ENCODE peak calls at places on chromosomes 6 and 20, in nine cellular contexts. K, L, D, O, I, F, G, T and J are unnamed samples. For H4K20me1, the result is how much of the 10 kb centered on the place peaks cover.

GRCh38 chr6:126148853-126149252 is 162.5 kb downstream of the TRMT11 start:
- DNase-seq in O (no peak), L (no peak), K (no peak), T (no peak), I (no peak), G (no peak), F (no peak), D (no peak), J (no peak)

GRCh38 chr20:19427480-19427879 is 215.0 kb downstream of the SLC24A3 start:
- DNase-seq in O (no peak), T (peak), D (peak), I (no peak), L (no peak), G (peak), F (peak), K (peak), J (no peak)

GRCh38 chr20:34907616-34908469 is 31.4 kb downstream of the ACSS2 start:
- DNase-seq in L (no peak), T (peak), K (peak), D (peak), O (no peak), I (peak), G (no peak), F (peak), J (peak)

GRCh38 chr20:8509809-8510208 is 377.7 kb downstream of the PLCB1 start:
- DNase-seq in I (no peak), D (peak), K (no peak), T (no peak), L (no peak), G (no peak), O (no peak), F (no peak), J (no peak)

GRCh38 chr6:140736227-140736626 is 1361.8 kb upstream of the CITED2 start:
- DNase-seq in T (no peak), G (no peak), F (no peak), L (no peak), I (no peak), K (no peak), D (no peak), O (no peak), J (no peak)

GRCh38 chr6:161254754-161255253 is 19.1 kb downstream of the AGPAT4 start:
- DNase-seq in K (peak), D (peak), T (peak), O (no peak), F (peak), I (no peak), L (no peak), G (no peak), J (no peak)

GRCh38 chr6:169201985-169202384 is 51.7 kb downstream of the THBS2 start:
- DNase-seq in D (no peak), T (no peak), K (no peak), G (no peak), I (no peak), F (no peak), O (no peak), L (no peak), J (no peak)

GRCh38 chr6:6725120-6725833 is 136.8 kb downstream of the LY86 start:
- DNase-seq in G (peak), K (no peak), O (no peak), D (no peak), L (no peak), T (no peak), I (no peak), F (peak), J (no peak)

GRCh38 chr20:53901064-53901463 is 169.3 kb downstream of the BCAS1 start:
- DNase-seq in T (peak), K (peak), F (no peak), D (no peak), G (no peak), I (no peak), O (no peak), L (no peak), J (no peak)

GRCh38 chr6:17432356-17432755 is 39.0 kb downstream of the CAP2 start:
- DNase-seq in O (no peak), K (peak), T (no peak), F (no peak), D (no peak), I (no peak), L (no peak), G (no peak), J (no peak)

GRCh38 chr6:35498407-35499045 is 1.6 kb upstream of the TEAD3 start:
- DNase-seq in F (no peak), G (no peak), L (no peak), O (no peak), D (no peak), T (no peak), K (no peak), I (no peak), J (no peak)

GRCh38 chr6:36979343-36979742 is 6.7 kb downstream of the MTCH1 start:
- DNase-seq in I (no peak), F (no peak), L (no peak), O (no peak), T (peak), G (no peak), K (peak), D (peak), J (peak)
- H4K20me1 ChIP-seq in I (under half), F (half or more), L (under half), O (under half), T (under half), G (half or more), K (under half), D (half or more), J (half or more)

GRCh38 chr6:127775371-127775770 is 125.5 kb downstream of the THEMIS start:
- DNase-seq in O (no peak), L (no peak), T (no peak), D (no peak), F (no peak), I (no peak), G (no peak), K (peak), J (no peak)
- TF ChIP-seq EZH2phosphoT487 in O (no peak), L (no peak), T (no peak), D (no peak), F (no peak), I (no peak), G (no peak), K (no peak), J (no peak)

GRCh38 chr6:136548582-136549330 is 1.5 kb downstream of the MAP7 start:
- DNase-seq in O (no peak), L (no peak), K (no peak), D (no peak), G (no peak), F (no peak), I (no peak), T (no peak), J (no peak)

GRCh38 chr6:136551103-136551502 is 881 bp upstream of the MAP7 start:
- DNase-seq in O (no peak), K (no peak), T (no peak), I (no peak), F (peak), D (peak), L (no peak), G (no peak), J (no peak)

GRCh38 chr6:136550330-136551071 is at the start of gene MAP7:
- DNase-seq in I (peak), K (peak), L (no peak), G (peak), T (peak), O (peak), D (peak), F (peak), J (peak)

GRCh38 chr6:136550045-136550329 is 235 bp downstream of the MAP7 start:
- DNase-seq in T (no peak), O (no peak), F (no peak), I (no peak), G (no peak), L (no peak), D (peak), K (peak), J (no peak)

GRCh38 chr6:136549359-136550044 is 720 bp downstream of the MAP7 start:
- DNase-seq in L (no peak), G (peak), O (no peak), F (peak), D (peak), K (peak), I (no peak), T (peak), J (peak)
- H2AFZ ChIP-seq in L (no peak), G (peak), O (peak), F (peak), D (peak), K (peak), I (no peak), T (peak), J (peak)

DNA sequence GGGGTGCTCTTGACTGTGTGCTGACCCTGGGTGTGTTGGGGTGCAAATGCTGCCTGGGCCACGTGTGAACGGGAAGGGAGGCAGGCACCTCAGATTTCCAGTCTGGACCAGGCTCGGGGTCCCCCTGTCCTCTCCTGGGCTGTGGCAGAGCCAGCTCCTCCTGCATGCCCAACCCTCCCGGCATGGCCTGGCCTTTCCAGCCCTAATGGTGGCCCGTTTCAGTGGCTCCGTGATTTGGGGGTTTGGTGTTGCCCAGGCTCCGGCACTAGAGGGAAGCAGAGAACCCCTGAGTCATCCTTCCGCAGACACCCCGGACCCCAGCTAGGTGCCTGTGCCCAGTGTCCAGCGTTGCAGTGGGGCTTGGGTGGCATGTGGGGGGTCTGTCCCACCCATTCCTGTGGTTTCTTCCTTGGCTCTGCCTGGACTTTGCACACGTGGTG is 9.1 kb downstream of the RBM38 start:
- DNase-seq in L (no peak), O (peak), K (no peak), F (no peak), T (no peak), D (no peak), I (no peak), G (no peak), J (no peak)
- H4K20me1 ChIP-seq in L (under half), O (half or more), K (under half), F (under half), T (under half), D (under half), I (under half), G (under half), J (under half)

DNA sequence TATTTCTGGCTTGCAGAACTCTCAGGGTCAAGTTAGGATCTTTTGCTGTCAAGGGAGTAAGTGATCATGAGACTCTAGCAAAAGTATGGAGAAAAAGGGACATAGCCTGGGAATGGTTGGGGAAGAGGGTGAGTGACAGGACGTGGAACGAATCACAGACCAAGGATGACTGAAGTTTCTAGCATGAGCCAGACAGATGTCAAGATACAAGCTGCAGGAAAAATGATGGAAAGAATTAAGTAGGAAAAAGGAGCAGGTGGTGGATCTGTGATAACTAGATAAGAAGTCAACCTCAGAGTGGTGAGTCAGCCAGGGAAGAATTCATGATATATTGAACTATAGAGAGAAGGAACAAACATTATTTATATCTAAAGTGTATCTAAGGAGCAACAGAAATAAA is 159.8 kb upstream of the SYNDIG1 start:
- DNase-seq in G (no peak), L (no peak), O (no peak), K (no peak), F (no peak), T (peak), I (no peak), D (no peak), J (no peak)
- TF ChIP-seq EZH2phosphoT487 in G (no peak), L (no peak), O (no peak), K (no peak), F (no peak), T (no peak), I (no peak), D (no peak), J (no peak)

DNA sequence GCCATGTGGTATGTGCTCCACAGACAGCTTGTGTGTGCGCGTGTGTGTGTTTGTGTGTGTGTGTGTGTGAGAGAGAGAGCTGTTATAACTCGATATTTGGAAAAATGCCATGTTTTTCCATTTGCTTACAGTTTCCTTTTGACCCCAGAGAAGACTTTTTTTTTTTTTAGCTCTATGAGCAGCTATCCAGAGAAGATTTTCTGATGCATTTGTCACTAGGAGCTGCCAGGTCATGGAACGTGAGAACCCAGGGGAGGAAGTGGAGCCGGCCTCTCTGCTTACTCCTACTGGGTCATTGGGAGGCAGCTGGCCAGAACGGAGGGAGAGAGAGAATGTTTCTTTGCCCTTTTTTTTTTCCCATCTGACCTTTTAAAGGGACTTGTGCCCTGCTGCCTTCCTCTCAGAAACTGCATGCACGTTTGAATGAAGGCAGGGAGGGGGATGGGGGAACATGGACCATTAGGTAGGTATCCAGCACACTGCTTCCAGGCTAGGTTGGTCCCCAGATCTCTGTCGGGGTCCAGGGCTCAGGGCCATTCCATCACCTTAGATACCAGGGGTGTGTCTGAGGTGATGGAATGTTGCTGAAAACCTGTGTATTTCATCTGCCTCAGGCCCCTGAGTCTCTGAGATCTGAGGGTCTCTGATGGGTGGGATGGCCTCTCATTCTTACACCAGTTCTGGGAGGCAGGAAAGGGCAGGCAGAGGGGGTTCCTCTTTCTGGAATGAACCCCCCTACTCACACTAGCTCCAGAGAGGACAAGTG is 11.2 kb upstream of the MRPS18A start:
- DNase-seq in O (no peak), L (no peak), T (peak), K (peak), D (no peak), I (no peak), G (peak), F (peak), J (no peak)
- H2AFZ ChIP-seq in O (no peak), L (no peak), T (no peak), K (no peak), D (no peak), I (peak), G (peak), F (peak), J (peak)

GRCh38 chr20:31560094-31560899 is 44.8 kb upstream of the ID1 start:
- DNase-seq in T (peak), L (peak), F (peak), I (peak), O (peak), K (peak), D (peak), G (peak), J (peak)
- H4K20me1 ChIP-seq in T (under half), L (under half), F (under half), I (under half), O (under half), K (under half), D (under half), G (under half), J (under half)

DNA sequence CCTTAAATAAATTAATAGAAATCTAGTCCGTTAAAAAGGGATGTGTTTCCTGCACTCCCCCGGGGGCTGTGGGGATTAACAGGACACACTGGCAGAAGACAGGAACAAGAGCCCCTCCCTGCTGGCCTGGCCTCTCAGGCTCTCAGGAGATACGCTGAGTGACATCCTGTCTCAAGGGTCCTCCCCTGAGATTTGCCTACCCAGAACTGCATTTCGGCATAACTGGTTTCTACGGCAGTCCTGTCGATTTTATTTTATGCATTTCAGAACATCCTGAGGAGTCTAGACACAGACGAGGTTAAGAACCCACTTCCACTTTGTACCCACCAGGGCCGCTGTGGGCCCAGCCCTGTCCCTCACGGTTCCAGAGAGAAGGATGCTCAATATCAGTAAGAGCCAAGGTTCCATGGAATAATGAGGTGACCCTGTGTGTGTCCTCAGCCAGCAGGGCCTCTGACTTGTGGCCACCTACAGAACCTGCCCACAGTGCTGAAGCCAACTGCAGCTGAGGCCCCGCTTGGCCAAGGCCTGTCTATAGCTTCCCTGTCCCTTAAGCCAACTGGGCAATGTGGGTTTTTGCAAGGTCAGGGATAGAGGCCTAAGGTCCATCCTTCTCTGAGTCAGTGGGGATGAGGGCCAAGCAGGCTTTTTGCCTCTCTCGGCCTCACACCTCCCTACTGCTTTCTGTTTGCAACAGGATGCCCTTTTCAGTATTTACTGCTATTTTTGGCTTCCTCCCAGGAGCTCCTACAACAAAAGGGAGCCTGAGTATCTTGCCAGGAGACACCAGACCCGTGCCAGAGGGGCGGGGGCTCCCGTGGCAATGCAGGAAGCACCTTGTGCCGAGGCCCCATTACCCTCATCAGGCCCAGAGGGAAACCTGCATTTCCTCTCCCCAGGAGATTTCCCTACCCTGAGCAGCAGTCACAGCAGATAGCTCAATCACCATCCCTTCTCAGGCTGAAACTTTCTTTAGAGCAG is 14.7 kb downstream of the UQCC2 start:
- DNase-seq in F (no peak), G (no peak), L (peak), O (no peak), T (no peak), I (no peak), K (peak), D (peak), J (peak)
- TF ChIP-seq EZH2phosphoT487 in F (no peak), G (no peak), L (no peak), O (no peak), T (no peak), I (no peak), K (no peak), D (no peak), J (no peak)